ENCODE peak calls at places on chromosomes 16 and 17, in seven cellular contexts. D, R, N, W, L, G and S are unnamed samples.

GRCh38 chr17:57006040-57006439 is 28.1 kb downstream of the SCPEP1 start:
- DNase-seq in R (no peak), N (no peak), G (no peak), D (no peak), W (no peak), L (no peak), S (no peak)

GRCh38 chr16:22813946-22814325 is at the start of gene HS3ST2:
- DNase-seq in R (peak), G (no peak), N (no peak), W (no peak), D (no peak), L (no peak), S (peak)

GRCh38 chr16:65069090-65069489 is 52.8 kb downstream of the CDH11 start:
- DNase-seq in G (no peak), W (no peak), R (no peak), D (no peak), N (no peak), L (no peak), S (no peak)

GRCh38 chr16:68275611-68276191 is 11.4 kb downstream of the SLC7A6 start:
- DNase-seq in R (peak), N (peak), L (no peak), G (no peak), D (no peak), W (peak), S (no peak)

GRCh38 chr17:80555266-80555665 is 10.6 kb downstream of the RPTOR start:
- DNase-seq in G (no peak), N (no peak), L (no peak), D (no peak), R (no peak), W (no peak), S (no peak)

GRCh38 chr17:18102640-18103039 is 5.9 kb upstream of the MYO15A start:
- DNase-seq in L (no peak), G (no peak), D (no peak), N (no peak), R (no peak), W (no peak), S (no peak)

GRCh38 chr16:50671644-50672260 is 9.4 kb downstream of the SNX20 start:
- DNase-seq in W (peak), D (no peak), N (peak), L (no peak), R (peak), G (peak), S (no peak)

GRCh38 chr16:3076577-3076976 is 11.1 kb downstream of the IL32 start:
- DNase-seq in R (no peak), G (no peak), L (no peak), D (no peak), W (no peak), N (peak), S (no peak)

GRCh38 chr16:75566040-75566888 is at the start of gene GABARAPL2:
- DNase-seq in W (peak), D (peak), L (peak), N (peak), G (peak), R (peak), S (peak)

GRCh38 chr16:86809458-86809955 is 231.2 kb downstream of the FOXL1 start:
- DNase-seq in D (no peak), N (no peak), W (no peak), R (no peak), L (no peak), G (peak), S (no peak)